ENCODE peak calls at places on chromosomes 1 and 21, in nine cellular contexts. One of them, this sample, is unnamed.

GRCh38 chr21:37130971-37131370 is 57.9 kb downstream of the TTC3 start:
- DNase-seq in activated T-cell treated with anti-CD3 and anti-CD28 coated beads for 1 hour: no peak
- DNase-seq in naive thymus-derived CD4-positive, alpha-beta T cell: no peak
- DNase-seq in tibial artery: no peak
- DNase-seq in stimulated activated CD4-positive, alpha-beta T cell treated with anti-CD3 and anti-CD28 coated beads, Interleukin-15, amount 100 ng/mL, for 1 hour: no peak
- DNase-seq in globus pallidus: no peak
- DNase-seq in HEK293T: no peak
- DNase-seq in HS-5: peak; percentile 19
- DNase-seq in iPS-NIHi11: peak; percentile 13
- DNase-seq in this sample: no peak

GRCh38 chr1:167344112-167344511 is 123.4 kb downstream of the POU2F1 start:
- DNase-seq in activated T-cell treated with anti-CD3 and anti-CD28 coated beads for 1 hour: no peak
- DNase-seq in naive thymus-derived CD4-positive, alpha-beta T cell: no peak
- DNase-seq in tibial artery: no peak
- DNase-seq in stimulated activated CD4-positive, alpha-beta T cell treated with anti-CD3 and anti-CD28 coated beads, Interleukin-15, amount 100 ng/mL, for 1 hour: no peak
- DNase-seq in globus pallidus: no peak
- DNase-seq in HEK293T: no peak
- DNase-seq in HS-5: peak; percentile 10
- DNase-seq in iPS-NIHi11: no peak
- DNase-seq in this sample: peak; percentile 68

GRCh38 chr1:47243910-47244309 is 11.9 kb upstream of the TAL1 start:
- DNase-seq in activated T-cell treated with anti-CD3 and anti-CD28 coated beads for 1 hour: no peak
- DNase-seq in naive thymus-derived CD4-positive, alpha-beta T cell: no peak
- DNase-seq in tibial artery: no peak
- DNase-seq in stimulated activated CD4-positive, alpha-beta T cell treated with anti-CD3 and anti-CD28 coated beads, Interleukin-15, amount 100 ng/mL, for 1 hour: no peak
- DNase-seq in globus pallidus: no peak
- DNase-seq in HEK293T: no peak
- DNase-seq in HS-5: no peak
- DNase-seq in iPS-NIHi11: no peak
- DNase-seq in this sample: no peak

GRCh38 chr1:43524804-43525203 is 5.9 kb upstream of the PTPRF start:
- DNase-seq in activated T-cell treated with anti-CD3 and anti-CD28 coated beads for 1 hour: no peak
- DNase-seq in naive thymus-derived CD4-positive, alpha-beta T cell: no peak
- DNase-seq in tibial artery: no peak
- DNase-seq in stimulated activated CD4-positive, alpha-beta T cell treated with anti-CD3 and anti-CD28 coated beads, Interleukin-15, amount 100 ng/mL, for 1 hour: no peak
- DNase-seq in globus pallidus: no peak
- DNase-seq in HEK293T: no peak
- DNase-seq in HS-5: no peak
- DNase-seq in iPS-NIHi11: no peak
- DNase-seq in this sample: no peak

GRCh38 chr1:10242135-10242534 is 31.8 kb downstream of the KIF1B start:
- DNase-seq in activated T-cell treated with anti-CD3 and anti-CD28 coated beads for 1 hour: no peak
- DNase-seq in naive thymus-derived CD4-positive, alpha-beta T cell: no peak
- DNase-seq in tibial artery: no peak
- DNase-seq in stimulated activated CD4-positive, alpha-beta T cell treated with anti-CD3 and anti-CD28 coated beads, Interleukin-15, amount 100 ng/mL, for 1 hour: no peak
- DNase-seq in globus pallidus: no peak
- DNase-seq in HEK293T: no peak
- DNase-seq in HS-5: no peak
- DNase-seq in iPS-NIHi11: no peak
- DNase-seq in this sample: no peak

GRCh38 chr21:43919871-43920801 is 55.1 kb downstream of the AGPAT3 start:
- DNase-seq in activated T-cell treated with anti-CD3 and anti-CD28 coated beads for 1 hour: no peak
- DNase-seq in naive thymus-derived CD4-positive, alpha-beta T cell: no peak
- DNase-seq in tibial artery: no peak
- DNase-seq in stimulated activated CD4-positive, alpha-beta T cell treated with anti-CD3 and anti-CD28 coated beads, Interleukin-15, amount 100 ng/mL, for 1 hour: no peak
- DNase-seq in globus pallidus: no peak
- DNase-seq in HEK293T: no peak
- DNase-seq in HS-5: no peak
- DNase-seq in iPS-NIHi11: no peak
- DNase-seq in this sample: no peak

GRCh38 chr1:21666572-21667320 is 2.4 kb downstream of the RAP1GAP start:
- DNase-seq in activated T-cell treated with anti-CD3 and anti-CD28 coated beads for 1 hour: no peak
- DNase-seq in naive thymus-derived CD4-positive, alpha-beta T cell: no peak
- DNase-seq in tibial artery: no peak
- DNase-seq in stimulated activated CD4-positive, alpha-beta T cell treated with anti-CD3 and anti-CD28 coated beads, Interleukin-15, amount 100 ng/mL, for 1 hour: no peak
- DNase-seq in globus pallidus: no peak
- DNase-seq in HEK293T: no peak
- DNase-seq in HS-5: no peak
- DNase-seq in iPS-NIHi11: no peak
- DNase-seq in this sample: no peak

GRCh38 chr1:9211291-9211811 is 23.2 kb upstream of the H6PD start:
- DNase-seq in activated T-cell treated with anti-CD3 and anti-CD28 coated beads for 1 hour: no peak
- DNase-seq in naive thymus-derived CD4-positive, alpha-beta T cell: no peak
- DNase-seq in tibial artery: no peak
- DNase-seq in stimulated activated CD4-positive, alpha-beta T cell treated with anti-CD3 and anti-CD28 coated beads, Interleukin-15, amount 100 ng/mL, for 1 hour: no peak
- DNase-seq in globus pallidus: no peak
- DNase-seq in HEK293T: no peak
- DNase-seq in HS-5: no peak
- DNase-seq in iPS-NIHi11: no peak
- DNase-seq in this sample: no peak

GRCh38 chr1:233269656-233270055 is 25.9 kb downstream of the PCNX2 start:
- DNase-seq in activated T-cell treated with anti-CD3 and anti-CD28 coated beads for 1 hour: no peak
- DNase-seq in naive thymus-derived CD4-positive, alpha-beta T cell: no peak
- DNase-seq in tibial artery: no peak
- DNase-seq in stimulated activated CD4-positive, alpha-beta T cell treated with anti-CD3 and anti-CD28 coated beads, Interleukin-15, amount 100 ng/mL, for 1 hour: no peak
- DNase-seq in globus pallidus: no peak
- DNase-seq in HEK293T: no peak
- DNase-seq in HS-5: no peak
- DNase-seq in iPS-NIHi11: no peak
- DNase-seq in this sample: no peak